ENCODE peak calls at places on chromosome 15, in ten cellular contexts. One of them, this sample, is unnamed.

GRCh38 chr15:62832231-62832630 is 210.3 kb upstream of the TPM1 start:
- DNase-seq in stimulated activated CD8-positive, alpha-beta memory T cell treated with anti-CD3 and anti-CD28 coated beads, Interleukin-2, amount 100 ng/mL, for 48 hours: no peak
- DNase-seq in stimulated activated CD4-positive, alpha-beta T cell treated with anti-CD3 and anti-CD28 coated beads, Interleukin-1b, Interleukin-23, amount 100 ng/mL, for 24 hours: no peak
- DNase-seq in activated T-cell treated with anti-CD3 and anti-CD28 coated beads for 24 hours: no peak
- DNase-seq in AG08395: no peak
- DNase-seq in amniotic epithelial cell: no peak
- DNase-seq in endothelial cell of umbilical vein: no peak
- DNase-seq in epithelial cell of esophagus: no peak
- DNase-seq in effector memory CD4-positive, alpha-beta T cell: no peak
- DNase-seq in KG1: no peak
- DNase-seq in this sample: no peak

GRCh38 chr15:63832620-63833245 is 1.0 kb downstream of the HERC1 start:
- DNase-seq in stimulated activated CD8-positive, alpha-beta memory T cell treated with anti-CD3 and anti-CD28 coated beads, Interleukin-2, amount 100 ng/mL, for 48 hours: no peak
- DNase-seq in stimulated activated CD4-positive, alpha-beta T cell treated with anti-CD3 and anti-CD28 coated beads, Interleukin-1b, Interleukin-23, amount 100 ng/mL, for 24 hours: no peak
- DNase-seq in activated T-cell treated with anti-CD3 and anti-CD28 coated beads for 24 hours: peak
- DNase-seq in AG08395: no peak
- DNase-seq in amniotic epithelial cell: peak
- DNase-seq in endothelial cell of umbilical vein: no peak
- DNase-seq in epithelial cell of esophagus: peak
- DNase-seq in effector memory CD4-positive, alpha-beta T cell: no peak
- DNase-seq in KG1: no peak
- DNase-seq in this sample: peak

GRCh38 chr15:33310481-33311311 is at the start of gene RYR3:
- DNase-seq in stimulated activated CD8-positive, alpha-beta memory T cell treated with anti-CD3 and anti-CD28 coated beads, Interleukin-2, amount 100 ng/mL, for 48 hours: no peak
- DNase-seq in stimulated activated CD4-positive, alpha-beta T cell treated with anti-CD3 and anti-CD28 coated beads, Interleukin-1b, Interleukin-23, amount 100 ng/mL, for 24 hours: no peak
- DNase-seq in activated T-cell treated with anti-CD3 and anti-CD28 coated beads for 24 hours: no peak
- DNase-seq in AG08395: no peak
- DNase-seq in amniotic epithelial cell: peak
- DNase-seq in endothelial cell of umbilical vein: no peak
- DNase-seq in epithelial cell of esophagus: peak
- DNase-seq in effector memory CD4-positive, alpha-beta T cell: no peak
- DNase-seq in KG1: no peak
- DNase-seq in this sample: no peak

GRCh38 chr15:83602021-83602420 is 51.9 kb upstream of the ADAMTSL3 start:
- DNase-seq in stimulated activated CD8-positive, alpha-beta memory T cell treated with anti-CD3 and anti-CD28 coated beads, Interleukin-2, amount 100 ng/mL, for 48 hours: no peak
- DNase-seq in stimulated activated CD4-positive, alpha-beta T cell treated with anti-CD3 and anti-CD28 coated beads, Interleukin-1b, Interleukin-23, amount 100 ng/mL, for 24 hours: no peak
- DNase-seq in activated T-cell treated with anti-CD3 and anti-CD28 coated beads for 24 hours: no peak
- DNase-seq in AG08395: no peak
- DNase-seq in amniotic epithelial cell: no peak
- DNase-seq in endothelial cell of umbilical vein: no peak
- DNase-seq in epithelial cell of esophagus: peak
- DNase-seq in effector memory CD4-positive, alpha-beta T cell: no peak
- DNase-seq in KG1: no peak
- DNase-seq in this sample: peak

GRCh38 chr15:36643551-36643950 is 64.1 kb downstream of the CDIN1 start:
- DNase-seq in stimulated activated CD8-positive, alpha-beta memory T cell treated with anti-CD3 and anti-CD28 coated beads, Interleukin-2, amount 100 ng/mL, for 48 hours: no peak
- DNase-seq in stimulated activated CD4-positive, alpha-beta T cell treated with anti-CD3 and anti-CD28 coated beads, Interleukin-1b, Interleukin-23, amount 100 ng/mL, for 24 hours: no peak
- DNase-seq in activated T-cell treated with anti-CD3 and anti-CD28 coated beads for 24 hours: no peak
- DNase-seq in AG08395: no peak
- DNase-seq in amniotic epithelial cell: peak
- DNase-seq in endothelial cell of umbilical vein: no peak
- DNase-seq in epithelial cell of esophagus: peak
- DNase-seq in effector memory CD4-positive, alpha-beta T cell: no peak
- DNase-seq in KG1: no peak
- DNase-seq in this sample: peak

GRCh38 chr15:52714968-52715367 is 35.8 kb upstream of the ATOSA start:
- DNase-seq in stimulated activated CD8-positive, alpha-beta memory T cell treated with anti-CD3 and anti-CD28 coated beads, Interleukin-2, amount 100 ng/mL, for 48 hours: no peak
- DNase-seq in stimulated activated CD4-positive, alpha-beta T cell treated with anti-CD3 and anti-CD28 coated beads, Interleukin-1b, Interleukin-23, amount 100 ng/mL, for 24 hours: no peak
- DNase-seq in activated T-cell treated with anti-CD3 and anti-CD28 coated beads for 24 hours: no peak
- DNase-seq in AG08395: no peak
- DNase-seq in amniotic epithelial cell: no peak
- DNase-seq in endothelial cell of umbilical vein: no peak
- DNase-seq in epithelial cell of esophagus: no peak
- DNase-seq in effector memory CD4-positive, alpha-beta T cell: no peak
- DNase-seq in KG1: no peak
- DNase-seq in this sample: no peak

GRCh38 chr15:63264685-63265302 is 12.6 kb upstream of the APH1B start:
- DNase-seq in stimulated activated CD8-positive, alpha-beta memory T cell treated with anti-CD3 and anti-CD28 coated beads, Interleukin-2, amount 100 ng/mL, for 48 hours: no peak
- DNase-seq in stimulated activated CD4-positive, alpha-beta T cell treated with anti-CD3 and anti-CD28 coated beads, Interleukin-1b, Interleukin-23, amount 100 ng/mL, for 24 hours: no peak
- DNase-seq in activated T-cell treated with anti-CD3 and anti-CD28 coated beads for 24 hours: no peak
- DNase-seq in AG08395: no peak
- DNase-seq in amniotic epithelial cell: peak
- DNase-seq in endothelial cell of umbilical vein: no peak
- DNase-seq in epithelial cell of esophagus: no peak
- DNase-seq in effector memory CD4-positive, alpha-beta T cell: no peak
- DNase-seq in KG1: no peak
- DNase-seq in this sample: no peak

GRCh38 chr15:33013827-33014445 is 180.6 kb downstream of the FMN1 start:
- DNase-seq in stimulated activated CD8-positive, alpha-beta memory T cell treated with anti-CD3 and anti-CD28 coated beads, Interleukin-2, amount 100 ng/mL, for 48 hours: no peak
- DNase-seq in stimulated activated CD4-positive, alpha-beta T cell treated with anti-CD3 and anti-CD28 coated beads, Interleukin-1b, Interleukin-23, amount 100 ng/mL, for 24 hours: no peak
- DNase-seq in activated T-cell treated with anti-CD3 and anti-CD28 coated beads for 24 hours: no peak
- DNase-seq in AG08395: peak
- DNase-seq in amniotic epithelial cell: no peak
- DNase-seq in endothelial cell of umbilical vein: peak
- DNase-seq in epithelial cell of esophagus: peak
- DNase-seq in effector memory CD4-positive, alpha-beta T cell: no peak
- DNase-seq in KG1: no peak
- DNase-seq in this sample: peak

GRCh38 chr15:25182736-25183445 is 228.1 kb downstream of the SNRPN start:
- DNase-seq in stimulated activated CD8-positive, alpha-beta memory T cell treated with anti-CD3 and anti-CD28 coated beads, Interleukin-2, amount 100 ng/mL, for 48 hours: no peak
- DNase-seq in stimulated activated CD4-positive, alpha-beta T cell treated with anti-CD3 and anti-CD28 coated beads, Interleukin-1b, Interleukin-23, amount 100 ng/mL, for 24 hours: no peak
- DNase-seq in activated T-cell treated with anti-CD3 and anti-CD28 coated beads for 24 hours: no peak
- DNase-seq in AG08395: no peak
- DNase-seq in amniotic epithelial cell: no peak
- DNase-seq in endothelial cell of umbilical vein: no peak
- DNase-seq in epithelial cell of esophagus: no peak
- DNase-seq in effector memory CD4-positive, alpha-beta T cell: no peak
- DNase-seq in KG1: no peak
- DNase-seq in this sample: no peak

GRCh38 chr15:56042031-56042430 is 48.6 kb upstream of the NEDD4 start:
- DNase-seq in stimulated activated CD8-positive, alpha-beta memory T cell treated with anti-CD3 and anti-CD28 coated beads, Interleukin-2, amount 100 ng/mL, for 48 hours: no peak
- DNase-seq in stimulated activated CD4-positive, alpha-beta T cell treated with anti-CD3 and anti-CD28 coated beads, Interleukin-1b, Interleukin-23, amount 100 ng/mL, for 24 hours: no peak
- DNase-seq in activated T-cell treated with anti-CD3 and anti-CD28 coated beads for 24 hours: no peak
- DNase-seq in AG08395: no peak
- DNase-seq in amniotic epithelial cell: no peak
- DNase-seq in endothelial cell of umbilical vein: no peak
- DNase-seq in epithelial cell of esophagus: peak
- DNase-seq in effector memory CD4-positive, alpha-beta T cell: no peak
- DNase-seq in KG1: no peak
- DNase-seq in this sample: no peak

GRCh38 chr15:68027388-68027787 is 26.7 kb upstream of the PIAS1 start:
- DNase-seq in stimulated activated CD8-positive, alpha-beta memory T cell treated with anti-CD3 and anti-CD28 coated beads, Interleukin-2, amount 100 ng/mL, for 48 hours: no peak
- DNase-seq in stimulated activated CD4-positive, alpha-beta T cell treated with anti-CD3 and anti-CD28 coated beads, Interleukin-1b, Interleukin-23, amount 100 ng/mL, for 24 hours: no peak
- DNase-seq in activated T-cell treated with anti-CD3 and anti-CD28 coated beads for 24 hours: no peak
- DNase-seq in AG08395: no peak
- DNase-seq in amniotic epithelial cell: no peak
- DNase-seq in endothelial cell of umbilical vein: no peak
- DNase-seq in epithelial cell of esophagus: no peak
- DNase-seq in effector memory CD4-positive, alpha-beta T cell: no peak
- DNase-seq in KG1: no peak
- DNase-seq in this sample: no peak

GRCh38 chr15:31200735-31201151 is 99.2 kb upstream of the TRPM1 start:
- DNase-seq in stimulated activated CD8-positive, alpha-beta memory T cell treated with anti-CD3 and anti-CD28 coated beads, Interleukin-2, amount 100 ng/mL, for 48 hours: peak
- DNase-seq in stimulated activated CD4-positive, alpha-beta T cell treated with anti-CD3 and anti-CD28 coated beads, Interleukin-1b, Interleukin-23, amount 100 ng/mL, for 24 hours: no peak
- DNase-seq in activated T-cell treated with anti-CD3 and anti-CD28 coated beads for 24 hours: peak
- DNase-seq in AG08395: peak
- DNase-seq in amniotic epithelial cell: peak
- DNase-seq in endothelial cell of umbilical vein: peak
- DNase-seq in epithelial cell of esophagus: peak
- DNase-seq in effector memory CD4-positive, alpha-beta T cell: peak
- DNase-seq in KG1: no peak
- DNase-seq in this sample: peak

GRCh38 chr15:42160110-42160509 is 3.7 kb upstream of the PLA2G4F start:
- DNase-seq in stimulated activated CD8-positive, alpha-beta memory T cell treated with anti-CD3 and anti-CD28 coated beads, Interleukin-2, amount 100 ng/mL, for 48 hours: no peak
- DNase-seq in stimulated activated CD4-positive, alpha-beta T cell treated with anti-CD3 and anti-CD28 coated beads, Interleukin-1b, Interleukin-23, amount 100 ng/mL, for 24 hours: no peak
- DNase-seq in activated T-cell treated with anti-CD3 and anti-CD28 coated beads for 24 hours: no peak
- DNase-seq in AG08395: no peak
- DNase-seq in amniotic epithelial cell: no peak
- DNase-seq in endothelial cell of umbilical vein: no peak
- DNase-seq in epithelial cell of esophagus: no peak
- DNase-seq in effector memory CD4-positive, alpha-beta T cell: no peak
- DNase-seq in KG1: no peak
- DNase-seq in this sample: no peak

GRCh38 chr15:68151277-68151676 is 53.9 kb downstream of the CALML4 start:
- DNase-seq in stimulated activated CD8-positive, alpha-beta memory T cell treated with anti-CD3 and anti-CD28 coated beads, Interleukin-2, amount 100 ng/mL, for 48 hours: no peak
- DNase-seq in stimulated activated CD4-positive, alpha-beta T cell treated with anti-CD3 and anti-CD28 coated beads, Interleukin-1b, Interleukin-23, amount 100 ng/mL, for 24 hours: no peak
- DNase-seq in activated T-cell treated with anti-CD3 and anti-CD28 coated beads for 24 hours: no peak
- DNase-seq in AG08395: no peak
- DNase-seq in amniotic epithelial cell: peak
- DNase-seq in endothelial cell of umbilical vein: no peak
- DNase-seq in epithelial cell of esophagus: peak
- DNase-seq in effector memory CD4-positive, alpha-beta T cell: no peak
- DNase-seq in KG1: no peak
- DNase-seq in this sample: no peak

GRCh38 chr15:65927545-65927944 is 58.3 kb downstream of the RAB11A start:
- DNase-seq in stimulated activated CD8-positive, alpha-beta memory T cell treated with anti-CD3 and anti-CD28 coated beads, Interleukin-2, amount 100 ng/mL, for 48 hours: no peak
- DNase-seq in stimulated activated CD4-positive, alpha-beta T cell treated with anti-CD3 and anti-CD28 coated beads, Interleukin-1b, Interleukin-23, amount 100 ng/mL, for 24 hours: no peak
- DNase-seq in activated T-cell treated with anti-CD3 and anti-CD28 coated beads for 24 hours: no peak
- DNase-seq in AG08395: no peak
- DNase-seq in amniotic epithelial cell: no peak
- DNase-seq in endothelial cell of umbilical vein: no peak
- DNase-seq in epithelial cell of esophagus: peak
- DNase-seq in effector memory CD4-positive, alpha-beta T cell: no peak
- DNase-seq in KG1: no peak
- DNase-seq in this sample: no peak

GRCh38 chr15:25727867-25728600 is 135.1 kb downstream of the ATP10A start:
- DNase-seq in stimulated activated CD8-positive, alpha-beta memory T cell treated with anti-CD3 and anti-CD28 coated beads, Interleukin-2, amount 100 ng/mL, for 48 hours: no peak
- DNase-seq in stimulated activated CD4-positive, alpha-beta T cell treated with anti-CD3 and anti-CD28 coated beads, Interleukin-1b, Interleukin-23, amount 100 ng/mL, for 24 hours: no peak
- DNase-seq in activated T-cell treated with anti-CD3 and anti-CD28 coated beads for 24 hours: no peak
- DNase-seq in AG08395: no peak
- DNase-seq in amniotic epithelial cell: no peak
- DNase-seq in endothelial cell of umbilical vein: no peak
- DNase-seq in epithelial cell of esophagus: no peak
- DNase-seq in effector memory CD4-positive, alpha-beta T cell: no peak
- DNase-seq in KG1: no peak
- DNase-seq in this sample: no peak

GRCh38 chr15:88631464-88632028 is 7.3 kb upstream of the ISG20 start:
- DNase-seq in stimulated activated CD8-positive, alpha-beta memory T cell treated with anti-CD3 and anti-CD28 coated beads, Interleukin-2, amount 100 ng/mL, for 48 hours: no peak
- DNase-seq in stimulated activated CD4-positive, alpha-beta T cell treated with anti-CD3 and anti-CD28 coated beads, Interleukin-1b, Interleukin-23, amount 100 ng/mL, for 24 hours: no peak
- DNase-seq in activated T-cell treated with anti-CD3 and anti-CD28 coated beads for 24 hours: no peak
- DNase-seq in AG08395: no peak
- DNase-seq in amniotic epithelial cell: no peak
- DNase-seq in endothelial cell of umbilical vein: no peak
- DNase-seq in epithelial cell of esophagus: no peak
- DNase-seq in effector memory CD4-positive, alpha-beta T cell: no peak
- DNase-seq in KG1: no peak
- DNase-seq in this sample: no peak

GRCh38 chr15:72229076-72229946 is 1.7 kb downstream of the PKM start:
- DNase-seq in stimulated activated CD8-positive, alpha-beta memory T cell treated with anti-CD3 and anti-CD28 coated beads, Interleukin-2, amount 100 ng/mL, for 48 hours: no peak
- DNase-seq in stimulated activated CD4-positive, alpha-beta T cell treated with anti-CD3 and anti-CD28 coated beads, Interleukin-1b, Interleukin-23, amount 100 ng/mL, for 24 hours: no peak
- DNase-seq in activated T-cell treated with anti-CD3 and anti-CD28 coated beads for 24 hours: peak
- DNase-seq in AG08395: peak
- DNase-seq in amniotic epithelial cell: peak
- DNase-seq in endothelial cell of umbilical vein: peak
- DNase-seq in epithelial cell of esophagus: peak
- DNase-seq in effector memory CD4-positive, alpha-beta T cell: peak
- DNase-seq in KG1: no peak
- DNase-seq in this sample: peak

GRCh38 chr15:84604804-84605203 is 4.0 kb downstream of the ZSCAN2 start:
- DNase-seq in stimulated activated CD8-positive, alpha-beta memory T cell treated with anti-CD3 and anti-CD28 coated beads, Interleukin-2, amount 100 ng/mL, for 48 hours: peak
- DNase-seq in stimulated activated CD4-positive, alpha-beta T cell treated with anti-CD3 and anti-CD28 coated beads, Interleukin-1b, Interleukin-23, amount 100 ng/mL, for 24 hours: no peak
- DNase-seq in activated T-cell treated with anti-CD3 and anti-CD28 coated beads for 24 hours: peak
- DNase-seq in AG08395: no peak
- DNase-seq in amniotic epithelial cell: no peak
- DNase-seq in endothelial cell of umbilical vein: no peak
- DNase-seq in epithelial cell of esophagus: no peak
- DNase-seq in effector memory CD4-positive, alpha-beta T cell: no peak
- DNase-seq in KG1: no peak
- DNase-seq in this sample: no peak

GRCh38 chr15:71920573-71920972 is 110.2 kb downstream of the NR2E3 start:
- DNase-seq in stimulated activated CD8-positive, alpha-beta memory T cell treated with anti-CD3 and anti-CD28 coated beads, Interleukin-2, amount 100 ng/mL, for 48 hours: no peak
- DNase-seq in stimulated activated CD4-positive, alpha-beta T cell treated with anti-CD3 and anti-CD28 coated beads, Interleukin-1b, Interleukin-23, amount 100 ng/mL, for 24 hours: no peak
- DNase-seq in activated T-cell treated with anti-CD3 and anti-CD28 coated beads for 24 hours: no peak
- DNase-seq in AG08395: no peak
- DNase-seq in amniotic epithelial cell: no peak
- DNase-seq in endothelial cell of umbilical vein: no peak
- DNase-seq in epithelial cell of esophagus: no peak
- DNase-seq in effector memory CD4-positive, alpha-beta T cell: no peak
- DNase-seq in KG1: no peak
- DNase-seq in this sample: no peak